ENCODE peak calls at places on chromosomes 12 and 14, in five cellular contexts. D is NB4, T is heart left ventricle, W is tibial nerve, O is GM12891. I is an unnamed sample.

GRCh38 chr14:99699861-99700260 is 15.8 kb downstream of the CYP46A1 start:
- DNase-seq in D (no peak), T (no peak), W (no peak), O (no peak), I (no peak)

GRCh38 chr12:58443981-58444371 is 476.3 kb downstream of the LRIG3 start:
- DNase-seq in W (no peak), O (no peak), D (no peak), T (no peak), I (no peak)

GRCh38 chr12:104350211-104350908 is 46.8 kb downstream of the EID3 start:
- DNase-seq in T (no peak), W (no peak), D (no peak), O (no peak), I (no peak)

GRCh38 chr12:87303396-87304012 is 725.7 kb downstream of the C12orf50 start:
- DNase-seq in O (no peak), D (no peak), T (no peak), W (no peak), I (no peak)

GRCh38 chr12:128763395-128763794 is 60.4 kb downstream of the SLC15A4 start:
- DNase-seq in O (no peak), W (no peak), D (peak; percentile 27), T (no peak), I (no peak)

GRCh38 chr14:24196071-24197061 is 1.1 kb upstream of the TM9SF1 start:
- DNase-seq in W (no peak), O (no peak), D (peak; percentile 68), T (no peak), I (no peak)

GRCh38 chr14:100152091-100152490 is 7.4 kb downstream of the DEGS2 start:
- DNase-seq in W (no peak), O (no peak), T (no peak), D (no peak), I (no peak)

GRCh38 chr14:84409435-84409834 is 1120.5 kb upstream of the FLRT2 start:
- DNase-seq in T (no peak), D (no peak), O (no peak), W (no peak), I (no peak)

GRCh38 chr12:22169281-22169824 is 123.3 kb downstream of the CMAS start:
- DNase-seq in O (no peak), D (no peak), W (no peak), T (no peak), I (no peak)

GRCh38 chr14:71242237-71242748 is 335.0 kb downstream of the PCNX1 start:
- DNase-seq in W (no peak), O (no peak), T (no peak), D (no peak), I (no peak)

GRCh38 chr14:68851078-68851477 is 58.2 kb upstream of the ZFP36L1 start:
- DNase-seq in O (no peak), T (no peak), D (no peak), W (no peak), I (no peak)

GRCh38 chr12:79552186-79552585 is 138.6 kb downstream of the PAWR start:
- DNase-seq in D (no peak), T (no peak), W (no peak), O (no peak), I (no peak)

GRCh38 chr12:127393896-127394295 is 873.1 kb upstream of the TMEM132C start:
- DNase-seq in D (no peak), W (no peak), T (no peak), O (no peak), I (peak; percentile 54)

GRCh38 chr12:59891180-59891579 is 295.4 kb downstream of the SLC16A7 start:
- DNase-seq in T (no peak), D (peak; percentile 31), W (no peak), O (no peak), I (no peak)

GRCh38 chr12:47818382-47818700 is 1.4 kb downstream of the HDAC7 start:
- DNase-seq in D (peak; percentile 35), O (no peak), W (no peak), T (no peak), I (no peak)

GRCh38 chr12:112005419-112006395 is 7.3 kb downstream of the TMEM116 start:
- DNase-seq in T (no peak), O (no peak), D (peak; percentile 46), W (no peak), I (no peak)

GRCh38 chr12:108647199-108647935 is 13.7 kb upstream of the SELPLG start:
- DNase-seq in O (no peak), W (no peak), D (no peak), T (no peak), I (no peak)

GRCh38 chr12:108644743-108645120 is 11.0 kb upstream of the SELPLG start:
- DNase-seq in T (no peak), W (no peak), D (no peak), O (no peak), I (no peak)

GRCh38 chr12:108646597-108647190 is 13.0 kb upstream of the SELPLG start:
- DNase-seq in O (no peak), D (no peak), W (no peak), T (no peak), I (no peak)

GRCh38 chr12:108643941-108644742 is 10.4 kb upstream of the SELPLG start:
- DNase-seq in T (no peak), W (peak; percentile 46), O (no peak), D (no peak), I (peak; percentile 78)

DNA sequence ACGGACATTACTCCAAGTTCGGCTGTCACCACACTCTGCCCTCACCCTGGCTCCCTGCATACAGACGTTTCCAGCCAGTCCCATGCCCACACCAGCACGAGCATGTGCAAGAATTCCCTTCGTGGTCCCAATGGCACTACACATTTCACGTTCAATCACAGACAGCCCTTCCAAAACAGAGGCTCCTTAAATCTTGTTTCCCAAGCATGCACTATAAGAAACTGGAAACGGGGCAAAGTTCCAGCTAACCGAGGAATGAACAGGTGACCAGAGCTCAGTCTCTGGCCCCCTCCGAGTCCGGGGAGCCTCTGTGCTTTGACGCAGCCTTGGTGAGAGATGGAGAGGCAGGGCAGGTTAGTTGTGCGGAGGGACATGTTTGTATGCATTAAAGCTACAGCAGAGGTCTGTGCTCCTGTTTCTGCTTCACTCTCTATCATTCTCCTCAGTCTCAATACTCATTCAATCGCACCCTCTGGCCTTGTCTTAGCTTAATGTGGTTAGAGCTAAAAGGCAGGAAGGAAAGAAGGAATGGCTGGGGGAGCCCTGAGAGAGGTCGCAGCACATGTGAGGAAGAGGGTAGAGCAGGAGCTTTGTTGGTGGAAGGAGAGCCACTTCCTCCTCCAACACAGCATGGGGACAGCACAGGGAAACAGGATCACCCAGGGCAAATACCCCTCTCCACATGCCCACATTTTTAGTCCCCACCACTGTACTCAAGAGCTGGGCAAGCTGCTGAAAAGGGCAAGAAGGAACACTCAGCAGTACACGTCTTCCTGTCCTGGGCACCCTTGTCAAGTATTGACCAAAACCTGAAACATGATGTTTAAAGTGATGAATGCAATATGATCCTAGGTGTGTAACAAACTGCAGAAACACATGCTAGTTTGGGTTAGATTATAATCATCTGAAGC is 12.2 kb upstream of the SELPLG start:
- DNase-seq in T (no peak), D (no peak), O (no peak), W (no peak), I (no peak)
- TF ChIP-seq POLR2A in T (no peak), D (no peak), O (no peak), W (no peak), I (no peak)

GRCh38 chr12:11324426-11324825 is 14.2 kb upstream of the PRB4 start:
- DNase-seq in D (no peak), W (no peak), O (no peak), T (no peak), I (no peak)

GRCh38 chr12:11321980-11322379 is 11.7 kb upstream of the PRB4 start:
- DNase-seq in D (no peak), T (no peak), O (no peak), W (no peak), I (no peak)
- TF ChIP-seq POLR2A in D (no peak), T (no peak), O (no peak), W (no peak), I (no peak)

GRCh38 chr12:92431146-92431545 is 271.6 kb upstream of the PLEKHG7 start:
- DNase-seq in D (peak; percentile 85), W (no peak), O (peak; percentile 27), T (peak; percentile 52), I (no peak)
- TF ChIP-seq POLR2A in D (no peak), W (no peak), O (no peak), T (no peak), I (no peak)

DNA sequence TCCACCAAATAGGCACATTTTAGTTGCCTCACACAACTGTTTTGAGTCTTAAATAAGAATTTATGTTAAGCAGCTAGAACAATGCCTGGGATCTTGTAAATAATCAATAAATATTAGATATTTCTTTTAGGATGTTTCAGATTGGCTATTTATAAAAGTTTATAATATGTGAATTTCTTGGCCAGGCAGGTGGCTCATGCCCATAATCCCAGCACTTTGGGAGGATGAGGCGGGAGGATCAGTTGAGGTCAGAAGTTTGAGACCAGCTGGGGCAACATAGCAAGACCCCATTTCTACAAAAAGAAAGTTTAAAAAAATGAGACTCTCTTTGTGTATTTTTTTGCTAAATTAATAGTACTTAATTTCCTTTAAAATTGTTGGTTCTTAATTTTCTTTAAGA is 21.8 kb downstream of the ARG2 start:
- DNase-seq in W (no peak), T (no peak), D (no peak), O (no peak), I (no peak)
- TF ChIP-seq POLR2A in W (no peak), T (no peak), D (no peak), O (no peak), I (no peak)

DNA sequence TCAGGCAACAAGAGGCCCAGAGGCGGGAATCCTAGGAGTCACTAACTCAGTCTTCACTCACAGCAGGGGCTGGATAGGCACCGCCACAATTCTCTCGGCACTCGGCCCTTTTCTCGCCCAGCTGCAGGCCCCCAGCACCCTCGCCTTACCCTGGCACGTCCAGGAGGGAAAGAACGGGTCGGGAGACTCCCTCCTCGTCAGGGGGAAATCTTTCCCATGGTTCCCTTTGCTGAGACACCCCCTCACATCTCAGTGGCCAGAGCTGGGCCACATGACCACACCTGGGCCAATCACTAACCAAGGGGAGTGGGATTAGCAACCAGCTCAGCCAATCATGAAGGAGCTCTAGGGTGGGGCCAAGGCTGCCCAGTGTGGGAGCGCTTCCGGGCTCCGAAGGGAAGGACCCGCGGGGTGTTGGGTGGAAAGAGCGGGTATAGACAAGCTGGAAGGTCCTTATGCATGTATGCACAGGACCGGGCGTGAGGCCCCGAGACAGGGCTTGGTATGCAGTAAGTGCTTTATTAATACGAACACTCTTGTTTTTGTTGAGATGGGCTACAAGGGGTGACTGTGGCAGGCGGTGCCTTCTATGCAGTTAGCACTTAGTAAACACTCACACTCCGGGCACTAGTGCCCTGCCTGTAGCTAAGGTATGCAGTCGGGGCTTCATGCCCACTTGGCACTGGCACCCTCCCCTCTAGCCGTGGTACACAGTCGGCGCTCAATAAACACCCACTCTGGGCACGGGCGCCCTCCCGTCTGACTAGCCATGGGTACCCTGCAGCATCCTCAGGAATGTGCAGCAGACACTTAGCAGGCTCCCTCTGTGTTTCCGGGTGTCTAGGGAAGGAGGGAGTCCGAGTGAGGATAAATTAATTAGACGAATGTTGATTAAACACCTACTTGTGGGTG is 40.3 kb downstream of the ADGRD1 start:
- DNase-seq in T (no peak), O (no peak), D (no peak), W (no peak), I (no peak)
- TF ChIP-seq POLR2A in T (no peak), O (no peak), D (no peak), W (no peak), I (no peak)